ENCODE peak calls at places on chromosomes 6 and 20, in eight cellular contexts. G is glutamatergic neuron; P is OCI-LY7; J is CD4-positive, alpha-beta T cell; D is omental fat pad; H is AG09319; Y is neural crest cell; X is choroid plexus epithelial cell. C is an unnamed sample.

GRCh38 chr20:62625921-62626547 is 16.3 kb upstream of the SLCO4A1 start:
- DNase-seq in G (no peak), P (no peak), J (no peak), D (no peak), H (no peak), Y (no peak), X (no peak), C (no peak)

GRCh38 chr20:19881990-19882389 is 123.9 kb downstream of the RIN2 start:
- DNase-seq in G (no peak), P (no peak), J (no peak), D (no peak), H (no peak), Y (no peak), X (no peak), C (no peak)

GRCh38 chr6:47362857-47363461 is 53.3 kb upstream of the TNFRSF21 start:
- DNase-seq in G (no peak), P (no peak), J (no peak), D (no peak), H (no peak), Y (no peak), X (no peak), C (no peak)

GRCh38 chr6:79781916-79782315 is 150.8 kb downstream of the SH3BGRL2 start:
- DNase-seq in G (no peak), P (no peak), J (no peak), D (no peak), H (no peak), Y (no peak), X (no peak), C (no peak)

GRCh38 chr6:39330057-39330456 is 7.6 kb upstream of the KCNK16 start:
- DNase-seq in G (no peak), P (peak; percentile 22), J (no peak), D (no peak), H (no peak), Y (no peak), X (no peak), C (no peak)

GRCh38 chr6:43278524-43279078 is 19.5 kb upstream of the SLC22A7 start:
- DNase-seq in G (no peak), P (no peak), J (no peak), D (no peak), H (no peak), Y (no peak), X (no peak), C (no peak)

GRCh38 chr20:14685179-14685578 is 347.8 kb upstream of the FLRT3 start:
- DNase-seq in G (no peak), P (no peak), J (no peak), D (no peak), H (no peak), Y (no peak), X (no peak), C (no peak)

GRCh38 chr6:157392927-157393666 is 12.1 kb downstream of the ZDHHC14 start:
- DNase-seq in G (no peak), P (no peak), J (no peak), D (no peak), H (no peak), Y (no peak), X (no peak), C (no peak)

GRCh38 chr6:63565727-63566625 is 6.3 kb upstream of the LOC128125822 start:
- DNase-seq in G (no peak), P (no peak), J (no peak), D (no peak), H (no peak), Y (no peak), X (peak; percentile 85), C (no peak)

GRCh38 chr6:101069191-101069795 is 188.2 kb upstream of the ASCC3 start:
- DNase-seq in G (no peak), P (no peak), J (no peak), D (no peak), H (no peak), Y (no peak), X (peak; percentile 9), C (no peak)

GRCh38 chr6:170286246-170286933 is 4.5 kb downstream of the DLL1 start:
- DNase-seq in G (no peak), P (no peak), J (no peak), D (no peak), H (no peak), Y (peak; percentile 63), X (peak; percentile 20), C (no peak)

DNA sequence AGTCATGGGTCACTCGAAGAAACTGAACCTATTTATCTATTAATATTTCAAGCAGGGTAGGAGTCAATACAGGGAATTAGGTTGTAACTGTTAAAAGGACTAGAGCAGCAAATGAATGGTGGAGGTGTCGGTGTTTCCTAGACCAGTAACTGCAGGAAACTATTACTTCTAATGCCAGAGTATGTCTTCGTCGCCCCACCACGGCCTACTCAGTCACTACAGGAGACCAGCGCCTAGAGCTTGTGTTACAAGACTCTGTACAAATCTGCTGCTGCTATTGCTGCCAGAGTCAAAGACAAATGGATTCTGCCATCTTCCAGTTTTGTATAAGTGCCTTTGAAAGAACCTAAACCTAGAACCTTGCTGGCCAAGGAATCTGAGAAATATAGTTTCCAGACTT is 343.9 kb downstream of the SOX4 start:
- DNase-seq in G (no peak), P (peak; percentile 30), J (no peak), D (no peak), H (no peak), Y (no peak), X (no peak), C (no peak)
- TF ChIP-seq CTCF in G (no peak), P (peak; percentile 38), J (no peak), D (no peak), H (no peak), Y (no peak), X (peak; percentile 18), C (no peak)

GRCh38 chr20:48619126-48620101 is 208.4 kb downstream of the PREX1 start:
- DNase-seq in G (no peak), P (no peak), J (no peak), D (no peak), H (no peak), Y (no peak), X (no peak), C (no peak)

GRCh38 chr20:48618631-48619030 is 209.2 kb downstream of the PREX1 start:
- DNase-seq in G (no peak), P (no peak), J (no peak), D (no peak), H (no peak), Y (no peak), X (no peak), C (no peak)

GRCh38 chr20:48620486-48621255 is 207.1 kb downstream of the PREX1 start:
- DNase-seq in G (peak; percentile 97), P (peak; percentile 77), J (peak; percentile 65), D (peak; percentile 80), H (peak; percentile 46), Y (peak; percentile 93), X (peak; percentile 87), C (peak; percentile 13)

GRCh38 chr20:48621256-48622078 is 206.3 kb downstream of the PREX1 start:
- DNase-seq in G (no peak), P (no peak), J (no peak), D (no peak), H (no peak), Y (no peak), X (peak; percentile 19), C (no peak)

GRCh38 chr20:48620112-48620485 is 207.7 kb downstream of the PREX1 start:
- DNase-seq in G (no peak), P (no peak), J (no peak), D (no peak), H (no peak), Y (no peak), X (no peak), C (no peak)
- TF ChIP-seq CTCF in G (no peak), P (no peak), J (no peak), D (no peak), H (no peak), Y (no peak), X (no peak), C (no peak)

GRCh38 chr20:4063631-4064030 is 48.3 kb upstream of the RNF24 start:
- DNase-seq in G (no peak), P (no peak), J (no peak), D (no peak), H (no peak), Y (no peak), X (peak; percentile 79), C (no peak)
- TF ChIP-seq CTCF in G (no peak), P (no peak), J (no peak), D (no peak), H (no peak), Y (no peak), X (peak; percentile 46), C (no peak)

DNA sequence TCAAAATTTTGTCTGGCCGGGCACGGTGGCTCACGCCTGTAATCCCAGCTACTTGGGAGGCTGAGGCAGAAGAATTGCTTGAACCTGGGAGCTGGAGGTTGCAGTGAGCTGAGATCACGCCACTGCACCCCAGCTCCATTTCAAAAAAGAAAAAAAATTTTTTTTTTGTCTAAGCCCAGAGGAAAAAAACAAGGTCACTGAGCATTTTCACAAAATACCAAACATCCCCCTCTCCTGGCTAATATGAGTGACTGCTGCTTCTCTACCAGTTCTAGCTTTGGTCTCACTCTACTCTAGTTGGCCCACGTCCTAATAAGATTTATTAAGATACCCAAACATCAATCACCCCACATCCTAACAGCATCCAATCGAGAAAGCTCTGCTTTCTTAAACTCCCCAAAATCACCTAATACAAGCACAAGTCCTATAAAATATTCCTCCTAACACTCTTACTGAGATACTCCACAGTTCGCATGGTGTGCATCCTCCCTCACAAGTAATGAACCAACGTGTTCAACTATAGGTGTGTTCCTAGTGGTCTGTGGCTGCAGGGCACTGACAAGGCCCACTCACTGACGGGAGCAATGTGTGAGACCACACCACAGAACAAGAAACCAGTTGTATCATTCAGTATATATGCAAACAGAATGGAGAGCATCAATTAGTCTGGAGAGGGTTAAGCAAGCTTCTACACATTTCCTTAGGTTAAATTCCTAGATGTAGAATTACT is 64.2 kb downstream of the FKBP5 start:
- DNase-seq in G (no peak), P (no peak), J (no peak), D (no peak), H (no peak), Y (no peak), X (peak; percentile 57), C (no peak)
- TF ChIP-seq CTCF in G (no peak), P (peak; percentile 41), J (peak; percentile 81), D (no peak), H (peak; percentile 34), Y (peak; percentile 54), X (peak; percentile 41), C (peak; percentile 31)

GRCh38 chr6:81241717-81242116 is 510.8 kb downstream of the TENT5A start:
- DNase-seq in G (no peak), P (no peak), J (no peak), D (no peak), H (no peak), Y (no peak), X (peak; percentile 83), C (no peak)
- TF ChIP-seq CTCF in G (peak; percentile 17), P (peak; percentile 32), J (no peak), D (no peak), H (peak; percentile 45), Y (peak; percentile 68), X (peak; percentile 65), C (no peak)

DNA sequence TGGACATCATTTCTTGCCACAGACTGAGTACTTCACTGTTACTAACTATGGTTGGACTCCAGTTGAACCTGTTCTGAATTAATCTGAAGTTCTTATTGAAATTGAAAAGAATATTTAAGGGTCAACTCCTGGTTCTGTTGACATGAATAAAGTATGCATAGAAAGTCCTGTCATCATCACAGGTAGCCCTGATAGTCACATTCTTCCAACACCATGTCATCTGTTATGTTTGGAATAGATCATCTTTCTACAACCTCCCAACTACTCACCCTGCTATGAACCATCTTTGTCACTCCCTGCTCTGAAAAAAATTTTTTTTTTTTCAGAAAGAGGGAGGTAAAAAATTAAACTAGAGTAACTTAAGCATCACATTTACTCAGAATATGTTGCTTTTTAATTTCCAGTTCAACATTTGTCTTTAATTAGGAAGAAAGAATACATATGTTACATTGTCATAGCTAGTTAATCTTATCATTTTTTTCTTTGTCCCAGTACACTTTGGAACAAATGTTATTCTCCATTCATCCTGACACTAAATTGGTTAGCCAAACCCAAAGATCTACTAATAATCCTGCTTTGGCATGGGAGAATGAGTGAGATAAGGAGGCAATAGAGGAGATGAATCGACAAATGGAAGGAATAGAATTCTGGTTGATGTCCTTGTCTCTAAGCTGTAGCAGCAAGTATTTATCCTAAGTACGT is 775.1 kb upstream of the NRSN1 start:
- DNase-seq in G (no peak), P (no peak), J (no peak), D (no peak), H (peak; percentile 10), Y (no peak), X (no peak), C (no peak)
- TF ChIP-seq CTCF in G (no peak), P (no peak), J (no peak), D (no peak), H (no peak), Y (no peak), X (no peak), C (no peak)